ENCODE peak calls at places on chromosomes 5 and 9, in nine cellular contexts. X, G, N, Q, H, E, K, C and P are unnamed samples. For H3K4me1, the result is how much of the 10 kb centered on the place peaks cover.

GRCh38 chr9:121902483-121903135 is 190.5 kb downstream of the TTLL11 start:
- DNase-seq in G (no peak), Q (no peak), N (no peak), C (peak), E (peak), X (peak), H (no peak), K (no peak), P (no peak)

GRCh38 chr5:147822686-147823491 is 8.6 kb downstream of the SPINK1 start:
- DNase-seq in Q (peak), E (peak), N (peak), G (no peak), K (peak), X (peak), H (peak), C (peak), P (peak)

GRCh38 chr5:173163219-173163618 is 18.9 kb downstream of the BNIP1 start:
- DNase-seq in N (no peak), G (no peak), C (no peak), E (no peak), Q (no peak), H (peak), X (peak), K (no peak), P (no peak)

GRCh38 chr5:33806736-33807442 is 84.9 kb downstream of the ADAMTS12 start:
- DNase-seq in C (peak), H (no peak), N (no peak), X (peak), E (peak), G (no peak), Q (no peak), K (no peak), P (no peak)

GRCh38 chr9:87402537-87402936 is 95.1 kb upstream of the DAPK1 start:
- DNase-seq in Q (no peak), K (no peak), X (no peak), C (no peak), E (no peak), N (no peak), H (no peak), G (no peak), P (no peak)

GRCh38 chr5:154756871-154757646 is 1.9 kb downstream of the LARP1 start:
- DNase-seq in N (peak), G (peak), Q (peak), X (peak), H (peak), K (peak), E (peak), C (peak), P (peak)

GRCh38 chr5:115986358-115986757 is 24.1 kb downstream of the LVRN start:
- DNase-seq in N (no peak), E (peak), K (no peak), H (no peak), Q (no peak), G (peak), X (peak), C (peak), P (no peak)

GRCh38 chr9:119955276-119955675 is 586.0 kb upstream of the BRINP1 start:
- DNase-seq in E (no peak), K (no peak), C (peak), H (no peak), G (no peak), X (peak), Q (no peak), N (no peak), P (no peak)

GRCh38 chr5:180299526-180299925 is 7.6 kb upstream of the MAPK9 start:
- DNase-seq in E (no peak), N (no peak), X (no peak), G (no peak), K (no peak), Q (no peak), H (no peak), C (no peak), P (no peak)

GRCh38 chr9:131429121-131430012 is 35.5 kb downstream of the PRRC2B start:
- DNase-seq in Q (no peak), E (no peak), X (peak), N (no peak), C (no peak), K (no peak), G (no peak), H (peak), P (no peak)

GRCh38 chr9:131433302-131433854 is 39.5 kb downstream of the PRRC2B start:
- DNase-seq in G (no peak), H (peak), N (no peak), K (no peak), E (no peak), X (no peak), Q (no peak), C (peak), P (no peak)

GRCh38 chr9:131434673-131435072 is 40.8 kb downstream of the PRRC2B start:
- DNase-seq in C (no peak), H (peak), N (no peak), X (no peak), K (no peak), E (no peak), Q (no peak), G (no peak), P (no peak)

GRCh38 chr9:131432050-131432449 is 38.2 kb downstream of the PRRC2B start:
- DNase-seq in X (no peak), C (no peak), Q (no peak), K (no peak), N (no peak), E (no peak), H (no peak), G (no peak), P (no peak)

GRCh38 chr9:131432597-131433301 is 38.9 kb downstream of the PRRC2B start:
- DNase-seq in K (no peak), C (peak), N (no peak), E (peak), X (peak), G (no peak), Q (no peak), H (peak), P (no peak)
- H3K4me1 ChIP-seq in K (under half), C (under half), N (under half), E (under half), X (under half), G (under half), Q (under half), H (under half), P (under half)

GRCh38 chr9:129414377-129415021 is 206.4 kb downstream of the C9orf50 start:
- DNase-seq in Q (no peak), G (peak), X (peak), N (peak), H (peak), E (no peak), K (peak), C (peak), P (peak)
- H3K4me3 ChIP-seq in Q (no peak), G (no peak), X (no peak), N (peak), H (peak), E (no peak), K (no peak), C (peak), P (peak)

GRCh38 chr9:3773661-3774060 is 247.9 kb upstream of the RFX3 start:
- DNase-seq in H (no peak), E (no peak), N (no peak), X (no peak), C (no peak), K (no peak), Q (no peak), G (no peak), P (no peak)

GRCh38 chr9:3768698-3769458 is 243.1 kb upstream of the RFX3 start:
- DNase-seq in G (peak), N (no peak), H (no peak), K (no peak), C (peak), Q (no peak), X (peak), E (no peak), P (no peak)

GRCh38 chr9:3768286-3768685 is 242.5 kb upstream of the RFX3 start:
- DNase-seq in Q (no peak), K (no peak), C (peak), G (no peak), X (peak), N (no peak), E (no peak), H (no peak), P (no peak)

DNA sequence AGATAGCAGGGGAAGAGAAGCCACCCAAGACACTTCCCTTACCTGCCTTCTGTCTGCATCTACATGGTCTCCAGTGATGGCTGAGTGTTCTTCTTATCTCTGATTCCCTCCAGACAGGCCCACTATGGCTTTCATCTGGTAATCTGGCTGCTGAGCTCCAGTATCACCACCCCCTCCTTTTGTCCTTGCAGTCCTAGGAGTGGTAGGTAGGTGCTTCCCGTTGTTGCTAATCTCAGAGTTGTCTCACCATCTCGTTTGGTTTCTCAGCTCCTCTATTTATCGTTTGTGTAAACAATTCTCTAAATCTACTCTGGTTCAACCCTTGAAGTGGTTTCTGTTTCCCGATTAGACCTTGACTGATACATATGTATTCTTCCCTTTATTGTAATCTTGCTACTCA is 243.8 kb upstream of the RFX3 start:
- DNase-seq in G (no peak), K (no peak), C (no peak), N (no peak), Q (no peak), E (no peak), X (no peak), H (no peak), P (no peak)
- H3K4me1 ChIP-seq in G (under half), K (under half), C (under half), N (under half), Q (under half), E (under half), X (under half), H (under half), P (under half)

GRCh38 chr9:98794802-98795201 is 1.6 kb downstream of the ANKS6 start:
- DNase-seq in N (no peak), Q (no peak), K (no peak), G (no peak), C (no peak), H (no peak), E (no peak), X (no peak), P (no peak)
- H3K4me3 ChIP-seq in N (no peak), Q (no peak), K (no peak), G (no peak), C (peak), H (no peak), E (no peak), X (no peak), P (no peak)

GRCh38 chr5:119328753-119329602 is 26.8 kb upstream of the TNFAIP8 start:
- DNase-seq in Q (no peak), H (no peak), C (peak), E (no peak), X (peak), G (no peak), N (peak), K (no peak), P (no peak)
- H3K4me1 ChIP-seq in Q (under half), H (under half), C (under half), E (under half), X (under half), G (under half), N (half or more), K (under half), P (under half)

GRCh38 chr5:122177162-122177561 is 47.8 kb downstream of the ZNF474 start:
- DNase-seq in C (no peak), N (no peak), H (no peak), G (no peak), Q (no peak), K (no peak), X (no peak), E (no peak), P (no peak)
- H3K4me3 ChIP-seq in C (no peak), N (no peak), H (no peak), G (no peak), Q (no peak), K (no peak), X (no peak), E (no peak), P (no peak)

GRCh38 chr5:139571543-139571942 is 10.4 kb downstream of the UBE2D2 start:
- DNase-seq in X (no peak), G (no peak), N (no peak), E (no peak), H (no peak), C (no peak), Q (no peak), K (no peak), P (no peak)
- H3K4me1 ChIP-seq in X (under half), G (under half), N (under half), E (under half), H (under half), C (under half), Q (under half), K (under half), P (half or more)

DNA sequence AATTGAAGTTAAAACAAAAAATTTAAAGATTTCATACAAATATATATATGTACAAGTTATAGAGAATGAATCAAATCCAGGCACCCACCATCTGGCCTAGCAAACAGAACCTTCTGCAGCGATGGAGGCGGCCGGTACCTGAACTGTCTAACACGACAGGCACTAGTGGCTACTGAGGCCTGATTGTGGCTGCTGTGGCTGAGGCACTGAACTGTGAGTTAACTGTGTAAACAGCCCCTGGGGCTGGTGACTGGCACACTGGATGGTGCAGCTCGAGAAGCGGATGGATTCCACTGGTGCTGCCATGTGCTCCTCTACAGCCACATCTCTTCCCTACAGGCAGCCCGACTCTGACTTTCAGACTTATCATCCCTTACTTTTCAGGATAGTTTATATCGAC is 82.4 kb downstream of the RAPGEF1 start:
- DNase-seq in E (peak), G (no peak), X (no peak), H (no peak), C (no peak), K (no peak), Q (no peak), N (no peak), P (no peak)
- H3K4me3 ChIP-seq in E (no peak), G (no peak), X (no peak), H (no peak), C (no peak), K (no peak), Q (no peak), N (no peak), P (no peak)

GRCh38 chr5:141672856-141673813 is 8.9 kb downstream of the ARAP3 start:
- DNase-seq in H (no peak), N (peak), Q (no peak), E (no peak), C (no peak), K (no peak), G (no peak), X (no peak), P (no peak)
- H3K4me1 ChIP-seq in H (under half), N (under half), Q (under half), E (under half), C (under half), K (under half), G (under half), X (under half), P (under half)

GRCh38 chr5:104494043-104494442 is 931.5 kb upstream of the NUDT12 start:
- DNase-seq in N (no peak), Q (no peak), X (no peak), G (no peak), K (no peak), E (no peak), H (no peak), C (no peak), P (no peak)
- H3K4me3 ChIP-seq in N (no peak), Q (no peak), X (no peak), G (no peak), K (no peak), E (no peak), H (no peak), C (no peak), P (no peak)